ENCODE peak calls at places on chromosomes 6 and 20, in six cellular contexts. S is fibroblast of lung, F is PC-9, Z is IMR-90, Y is HCT116, H is mesenchymal stem cell. G is an unnamed sample. For H3K36me3, the result is how much of the 10 kb centered on the place peaks cover.

GRCh38 chr6:130055271-130055670 is 36.9 kb downstream of the L3MBTL3 start:
- DNase-seq in F (no peak), H (no peak), Y (no peak), Z (no peak), S (no peak), G (no peak)

GRCh38 chr6:43093361-43094289 is 17.5 kb downstream of the PTK7 start:
- DNase-seq in F (no peak), H (peak), Z (peak), Y (no peak), S (peak), G (no peak)

GRCh38 chr20:4795394-4795793 is 73.7 kb downstream of the PRND start:
- DNase-seq in H (peak), Z (peak), S (peak), F (peak), Y (peak), G (no peak)

GRCh38 chr6:166439366-166440091 is 56.8 kb upstream of the MPC1 start:
- DNase-seq in Y (no peak), S (no peak), F (no peak), H (no peak), Z (no peak), G (no peak)

GRCh38 chr6:3526962-3527796 is 70.3 kb upstream of the SLC22A23 start:
- DNase-seq in Y (no peak), F (peak), S (peak), Z (peak), H (no peak), G (no peak)

GRCh38 chr6:109800771-109801170 is 109.7 kb downstream of the FIG4 start:
- DNase-seq in F (peak), H (no peak), S (no peak), Y (no peak), Z (no peak), G (no peak)

GRCh38 chr6:155186052-155186658 is 77.7 kb upstream of the CLDN20 start:
- DNase-seq in F (no peak), H (peak), Z (peak), Y (no peak), S (no peak), G (no peak)

GRCh38 chr20:32167552-32167951 is 40.0 kb downstream of the PLAGL2 start:
- DNase-seq in Y (no peak), F (no peak), Z (no peak), H (no peak), S (no peak), G (no peak)

GRCh38 chr6:163793584-163793983 is 379.1 kb downstream of the QKI start:
- DNase-seq in Y (peak), H (peak), Z (peak), S (peak), F (no peak), G (peak)

GRCh38 chr20:6626805-6627204 is 140.7 kb upstream of the BMP2 start:
- DNase-seq in S (no peak), F (no peak), H (no peak), Z (no peak), Y (no peak), G (no peak)

GRCh38 chr6:95133578-95133977 is 443.8 kb upstream of the MANEA start:
- DNase-seq in Z (peak), H (peak), Y (peak), F (no peak), S (peak), G (peak)

GRCh38 chr6:57021086-57021720 is 25.3 kb upstream of the KIAA1586 start:
- DNase-seq in Z (peak), S (peak), Y (peak), H (peak), F (peak), G (peak)

GRCh38 chr6:47076422-47077344 is 34.6 kb upstream of the ADGRF1 start:
- DNase-seq in S (peak), F (no peak), Z (no peak), Y (no peak), H (peak), G (peak)

GRCh38 chr20:61524956-61525666 is 273.1 kb downstream of the CDH4 start:
- DNase-seq in Y (no peak), F (no peak), S (no peak), H (no peak), Z (no peak), G (no peak)

GRCh38 chr20:25541676-25542075 is 43.7 kb downstream of the NINL start:
- DNase-seq in H (peak), Y (no peak), S (peak), Z (no peak), F (no peak), G (no peak)

GRCh38 chr6:93624408-93624807 is 205.0 kb upstream of the EPHA7 start:
- DNase-seq in Z (no peak), H (no peak), S (no peak), F (no peak), Y (no peak), G (no peak)

GRCh38 chr6:24990227-24990843 is 54.6 kb upstream of the RIPOR2 start:
- DNase-seq in S (peak), H (peak), Y (no peak), Z (peak), F (peak), G (no peak)

GRCh38 chr6:166005401-166005845 is 162.2 kb downstream of the TBXT start:
- DNase-seq in S (peak), H (peak), Y (no peak), F (no peak), Z (peak), G (peak)

GRCh38 chr6:74798302-74798701 is 407.6 kb downstream of the COL12A1 start:
- DNase-seq in Z (no peak), S (no peak), F (no peak), H (no peak), Y (no peak), G (no peak)

GRCh38 chr6:2072450-2072849 is 173.0 kb downstream of the GMDS start:
- DNase-seq in S (peak), H (no peak), Y (no peak), Z (peak), F (no peak), G (no peak)

GRCh38 chr20:43963233-43963632 is 48.6 kb downstream of the TOX2 start:
- DNase-seq in Y (no peak), F (no peak), H (peak), S (no peak), Z (peak), G (peak)

GRCh38 chr20:36344517-36345132 is 38.5 kb downstream of the DLGAP4 start:
- DNase-seq in H (peak), Y (peak), Z (peak), F (no peak), S (peak), G (peak)

GRCh38 chr20:23142162-23143050 is 56.3 kb upstream of the CD93 start:
- DNase-seq in S (no peak), F (peak), Y (no peak), Z (no peak), H (no peak), G (no peak)

GRCh38 chr6:96032646-96033045 is 16.9 kb downstream of the FUT9 start:
- DNase-seq in Y (no peak), Z (no peak), F (no peak), S (no peak), H (no peak), G (no peak)

GRCh38 chr20:32356935-32357868 is 929 bp upstream of the ASXL1 start:
- DNase-seq in F (peak), Z (peak), H (no peak), S (no peak), Y (peak), G (peak)

GRCh38 chr20:23245553-23246128 is 105.0 kb upstream of the NXT1 start:
- DNase-seq in Y (no peak), S (peak), Z (peak), H (peak), F (no peak), G (peak)

DNA sequence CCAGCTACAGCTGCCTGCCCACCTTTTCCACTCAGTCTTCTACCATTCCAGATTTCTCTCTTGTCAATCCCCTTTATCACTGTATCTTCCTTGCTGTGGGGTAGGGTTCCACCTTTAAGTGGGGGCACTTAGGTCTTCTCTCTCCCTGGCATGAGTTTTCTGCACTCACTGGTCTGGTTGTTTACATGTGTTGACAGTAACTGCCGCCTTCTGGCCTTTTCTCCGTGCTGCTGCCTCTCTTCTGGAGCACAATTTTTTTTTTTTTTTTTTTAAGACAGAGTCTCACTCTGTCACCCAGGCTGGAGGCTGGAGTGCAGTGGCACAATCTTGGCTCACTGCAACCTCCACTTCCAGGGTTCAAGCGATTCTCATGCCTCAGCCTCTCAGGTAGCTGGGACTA is 12.0 kb downstream of the RNF114 start:
- DNase-seq in H (peak), S (no peak), Y (no peak), F (no peak), Z (peak), G (no peak)
- H3K36me3 ChIP-seq in H (under half), S (under half), Y (half or more), F (half or more), Z (under half), G (under half)

GRCh38 chr6:48979806-48980205 is 483.2 kb downstream of the MMUT start:
- DNase-seq in Y (no peak), Z (no peak), S (no peak), F (no peak), H (no peak), G (no peak)

GRCh38 chr6:48986105-48986504 is 476.9 kb downstream of the MMUT start:
- DNase-seq in S (no peak), Y (no peak), H (no peak), Z (no peak), F (no peak), G (no peak)

GRCh38 chr6:48986803-48987202 is 476.2 kb downstream of the MMUT start:
- DNase-seq in H (no peak), F (no peak), Z (no peak), Y (no peak), S (no peak), G (no peak)

GRCh38 chr6:48985025-48985424 is 478.0 kb downstream of the MMUT start:
- DNase-seq in S (peak), Z (peak), F (no peak), H (peak), Y (no peak), G (no peak)

DNA sequence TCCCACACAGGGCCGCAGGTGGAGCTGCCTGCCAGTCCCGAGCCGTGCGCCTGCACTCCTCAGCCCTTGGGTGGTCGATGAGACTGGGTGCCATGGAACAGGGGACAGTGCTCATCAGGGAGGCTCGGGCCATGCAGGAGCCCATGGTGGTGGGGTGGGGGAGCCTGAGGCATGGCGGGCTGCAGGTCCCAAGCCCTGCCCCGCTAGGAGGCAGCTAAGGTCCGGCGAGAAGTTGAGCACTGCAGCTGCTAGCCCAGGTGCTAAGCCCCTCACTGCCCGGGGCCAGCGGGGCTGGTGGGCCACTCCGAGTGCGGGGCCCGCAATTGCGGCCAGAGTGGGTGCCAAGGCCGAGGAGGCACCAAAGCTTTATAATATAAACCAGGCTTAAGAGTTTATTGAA is 479.7 kb downstream of the MMUT start:
- DNase-seq in H (no peak), F (no peak), S (no peak), Y (no peak), Z (no peak), G (no peak)
- H2AFZ ChIP-seq in H (no peak), F (no peak), S (no peak), Y (no peak), Z (no peak), G (no peak)

GRCh38 chr20:11231742-11232141 is 557.9 kb upstream of the JAG1 start:
- DNase-seq in Z (no peak), Y (no peak), F (no peak), H (no peak), S (no peak), G (no peak)

GRCh38 chr20:11232249-11232648 is 558.5 kb upstream of the JAG1 start:
- DNase-seq in S (no peak), H (no peak), Y (no peak), F (no peak), Z (no peak), G (no peak)

GRCh38 chr20:11232896-11233295 is 559.1 kb upstream of the JAG1 start:
- DNase-seq in H (peak), Z (no peak), Y (no peak), S (no peak), F (no peak), G (no peak)

GRCh38 chr20:11235058-11235457 is 561.3 kb upstream of the JAG1 start:
- DNase-seq in F (no peak), Y (no peak), Z (peak), S (peak), H (peak), G (no peak)

GRCh38 chr20:11234181-11234969 is 560.6 kb upstream of the JAG1 start:
- DNase-seq in F (no peak), H (peak), S (no peak), Y (no peak), Z (peak), G (no peak)
- H3K36me3 ChIP-seq in F (under half), H (under half), S (under half), Y (under half), Z (under half), G (under half)

GRCh38 chr6:126664271-126664670 is 324.4 kb downstream of the CENPW start:
- DNase-seq in Y (no peak), S (no peak), Z (no peak), H (no peak), F (no peak), G (no peak)
- H2AFZ ChIP-seq in Y (no peak), S (no peak), Z (no peak), H (no peak), F (no peak), G (no peak)

GRCh38 chr6:36126121-36126520 is 4.2 kb upstream of the MAPK13 start:
- DNase-seq in F (no peak), S (no peak), Y (no peak), H (no peak), Z (no peak), G (no peak)

GRCh38 chr6:36127462-36128016 is 2.8 kb upstream of the MAPK13 start:
- DNase-seq in F (peak), H (peak), Y (no peak), S (peak), Z (peak), G (peak)

GRCh38 chr6:36126553-36127458 is 3.5 kb upstream of the MAPK13 start:
- DNase-seq in Z (peak), F (no peak), S (no peak), H (peak), Y (no peak), G (no peak)

GRCh38 chr6:36128793-36129192 is 1.5 kb upstream of the MAPK13 start:
- DNase-seq in Y (no peak), F (peak), S (no peak), H (no peak), Z (no peak), G (no peak)

GRCh38 chr6:36128073-36128472 is 2.2 kb upstream of the MAPK13 start:
- DNase-seq in Y (no peak), S (no peak), Z (no peak), H (peak), F (no peak), G (no peak)
- H3K36me3 ChIP-seq in Y (under half), S (under half), Z (under half), H (under half), F (under half), G (under half)

DNA sequence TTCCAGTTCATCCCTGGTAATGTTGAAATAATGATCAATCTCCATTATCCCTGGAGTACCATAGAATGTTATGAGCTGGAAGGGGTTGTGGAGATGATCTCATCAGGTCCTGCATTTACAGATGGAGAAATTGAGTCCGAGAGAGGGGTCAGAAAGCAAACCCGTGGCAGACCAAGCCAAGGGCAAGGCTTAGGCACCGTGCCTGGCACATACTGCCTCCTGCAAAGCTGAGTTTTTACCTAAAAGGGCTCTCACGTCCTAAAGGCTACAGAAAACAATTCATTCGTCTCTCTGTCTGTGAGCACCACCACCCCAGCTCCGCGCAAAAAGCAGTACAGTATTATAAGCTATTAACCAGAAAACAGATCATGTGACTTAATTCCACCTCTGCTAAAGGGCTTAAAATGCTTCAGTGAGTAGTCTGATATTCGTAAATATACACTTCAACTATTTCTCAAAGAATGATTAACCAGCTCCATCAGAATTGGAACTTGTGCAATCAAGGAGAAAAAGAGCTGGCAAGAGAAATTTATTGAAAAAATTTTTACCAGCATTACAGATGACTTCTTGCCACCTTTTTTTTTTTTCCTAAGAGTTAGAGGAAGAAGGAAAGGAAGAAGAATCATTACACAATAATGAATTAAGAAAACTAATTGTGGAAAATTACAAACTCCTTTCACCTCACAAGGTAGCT is 3.4 kb upstream of the PARD6B start:
- DNase-seq in Y (no peak), Z (no peak), H (no peak), S (no peak), F (peak), G (no peak)
- H2AFZ ChIP-seq in Y (no peak), Z (peak), H (no peak), S (no peak), F (no peak), G (no peak)

GRCh38 chr6:128888444-128889175 is 5.7 kb downstream of the LAMA2 start:
- DNase-seq in H (no peak), F (peak), Y (no peak), Z (no peak), S (no peak), G (no peak)
- H3K36me3 ChIP-seq in H (under half), F (under half), Y (under half), Z (under half), S (under half), G (under half)

GRCh38 chr20:45014671-45015415 is 48.5 kb downstream of the STK4 start:
- DNase-seq in Z (peak), Y (no peak), S (peak), F (peak), H (peak), G (peak)
- H2AFZ ChIP-seq in Z (no peak), Y (no peak), S (no peak), F (no peak), H (no peak), G (no peak)

GRCh38 chr6:41083072-41083471 is 10.3 kb downstream of the NFYA start:
- DNase-seq in H (no peak), Y (no peak), Z (no peak), S (no peak), F (no peak), G (no peak)
- H3K36me3 ChIP-seq in H (under half), Y (half or more), Z (under half), S (under half), F (half or more), G (under half)